ENCODE peak calls at places on chromosomes 1 and 21, in seven cellular contexts. One of them, this sample, is unnamed.

GRCh38 chr1:210234254-210234747 is 1.7 kb downstream of the SERTAD4 start:
- DNase-seq in IMR-90: no peak
- DNase-seq in esophagus squamous epithelium: no peak
- DNase-seq in A549: no peak
- DNase-seq in uterus: peak
- DNase-seq in body of pancreas: no peak
- DNase-seq in esophagus muscularis mucosa: peak
- DNase-seq in this sample: no peak

GRCh38 chr1:101239095-101240040 is 2.5 kb downstream of the S1PR1 start:
- DNase-seq in IMR-90: no peak
- DNase-seq in esophagus squamous epithelium: no peak
- DNase-seq in A549: no peak
- DNase-seq in uterus: no peak
- DNase-seq in body of pancreas: no peak
- DNase-seq in esophagus muscularis mucosa: no peak
- DNase-seq in this sample: no peak

GRCh38 chr1:94022471-94023189 is 98.3 kb downstream of the ABCA4 start:
- DNase-seq in IMR-90: peak
- DNase-seq in esophagus squamous epithelium: no peak
- DNase-seq in A549: peak
- DNase-seq in uterus: no peak
- DNase-seq in body of pancreas: no peak
- DNase-seq in esophagus muscularis mucosa: no peak
- DNase-seq in this sample: peak

GRCh38 chr1:43477716-43478115 is 24.0 kb upstream of the HYI start:
- DNase-seq in IMR-90: no peak
- DNase-seq in esophagus squamous epithelium: no peak
- DNase-seq in A549: no peak
- DNase-seq in uterus: no peak
- DNase-seq in body of pancreas: no peak
- DNase-seq in esophagus muscularis mucosa: no peak
- DNase-seq in this sample: no peak

GRCh38 chr1:232709339-232709738 is 79.4 kb upstream of the SIPA1L2 start:
- DNase-seq in IMR-90: peak
- DNase-seq in esophagus squamous epithelium: no peak
- DNase-seq in A549: no peak
- DNase-seq in uterus: peak
- DNase-seq in body of pancreas: no peak
- DNase-seq in esophagus muscularis mucosa: no peak
- DNase-seq in this sample: no peak

GRCh38 chr1:228075801-228076271 is 6.7 kb upstream of the ARF1 start:
- DNase-seq in IMR-90: no peak
- DNase-seq in esophagus squamous epithelium: no peak
- DNase-seq in A549: no peak
- DNase-seq in uterus: peak
- DNase-seq in body of pancreas: no peak
- DNase-seq in esophagus muscularis mucosa: no peak
- DNase-seq in this sample: no peak

GRCh38 chr1:114428083-114428754 is 82.8 kb downstream of the TRIM33 start:
- DNase-seq in IMR-90: peak
- DNase-seq in esophagus squamous epithelium: no peak
- DNase-seq in A549: no peak
- DNase-seq in uterus: no peak
- DNase-seq in body of pancreas: no peak
- DNase-seq in esophagus muscularis mucosa: no peak
- DNase-seq in this sample: no peak

GRCh38 chr1:166695115-166695514 is 144.2 kb upstream of the POGK start:
- DNase-seq in IMR-90: no peak
- DNase-seq in esophagus squamous epithelium: no peak
- DNase-seq in A549: no peak
- DNase-seq in uterus: no peak
- DNase-seq in body of pancreas: no peak
- DNase-seq in esophagus muscularis mucosa: no peak
- DNase-seq in this sample: no peak

GRCh38 chr1:2229921-2230700 is 2.0 kb downstream of the SKI start:
- DNase-seq in IMR-90: peak
- DNase-seq in esophagus squamous epithelium: no peak
- DNase-seq in A549: no peak
- DNase-seq in uterus: peak
- DNase-seq in body of pancreas: peak
- DNase-seq in esophagus muscularis mucosa: no peak
- DNase-seq in this sample: no peak

GRCh38 chr21:42233067-42233981 is 14.4 kb downstream of the ABCG1 start:
- DNase-seq in IMR-90: peak
- DNase-seq in esophagus squamous epithelium: no peak
- DNase-seq in A549: no peak
- DNase-seq in uterus: peak
- DNase-seq in body of pancreas: peak
- DNase-seq in esophagus muscularis mucosa: peak
- DNase-seq in this sample: no peak
- TF ChIP-seq POLR2A in IMR-90: no peak
- TF ChIP-seq POLR2A in esophagus squamous epithelium: no peak
- TF ChIP-seq POLR2A in A549: no peak
- TF ChIP-seq POLR2A in uterus: no peak
- TF ChIP-seq POLR2A in body of pancreas: no peak
- TF ChIP-seq POLR2A in esophagus muscularis mucosa: no peak
- TF ChIP-seq POLR2A in this sample: no peak

DNA sequence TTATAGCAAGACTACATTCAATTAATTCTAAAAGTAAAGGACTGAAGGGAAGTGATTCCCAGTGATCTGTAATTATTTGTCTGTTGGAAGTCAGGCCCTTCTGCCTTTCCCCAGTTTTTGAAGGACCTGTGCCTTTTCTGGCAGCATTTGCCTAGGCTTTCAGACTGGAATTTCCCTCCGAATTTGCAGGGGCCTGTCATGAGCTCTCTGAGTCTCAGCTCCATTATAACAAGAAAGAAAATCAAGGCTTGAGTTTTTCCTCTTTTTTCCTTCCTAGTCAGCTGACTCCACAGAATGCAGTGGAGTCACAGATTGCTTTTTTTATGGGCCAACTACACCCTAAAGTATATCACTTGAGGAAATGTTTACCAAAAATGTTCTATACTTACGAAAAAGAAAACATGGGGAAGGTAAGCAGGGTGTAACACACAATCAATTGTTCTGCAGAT is 1.1 kb downstream of the NR5A2 start:
- DNase-seq in IMR-90: no peak
- DNase-seq in esophagus squamous epithelium: no peak
- DNase-seq in A549: no peak
- DNase-seq in uterus: no peak
- DNase-seq in body of pancreas: peak
- DNase-seq in esophagus muscularis mucosa: no peak
- DNase-seq in this sample: no peak
- TF ChIP-seq POLR2A in IMR-90: no peak
- TF ChIP-seq POLR2A in esophagus squamous epithelium: no peak
- TF ChIP-seq POLR2A in A549: no peak
- TF ChIP-seq POLR2A in uterus: no peak
- TF ChIP-seq POLR2A in body of pancreas: no peak
- TF ChIP-seq POLR2A in esophagus muscularis mucosa: no peak
- TF ChIP-seq POLR2A in this sample: no peak

GRCh38 chr21:26050857-26051256 is 119.7 kb downstream of the APP start:
- DNase-seq in IMR-90: no peak
- DNase-seq in esophagus squamous epithelium: no peak
- DNase-seq in A549: no peak
- DNase-seq in uterus: no peak
- DNase-seq in body of pancreas: no peak
- DNase-seq in esophagus muscularis mucosa: no peak
- DNase-seq in this sample: no peak

GRCh38 chr21:26055010-26055409 is 115.6 kb downstream of the APP start:
- DNase-seq in IMR-90: no peak
- DNase-seq in esophagus squamous epithelium: no peak
- DNase-seq in A549: no peak
- DNase-seq in uterus: no peak
- DNase-seq in body of pancreas: no peak
- DNase-seq in esophagus muscularis mucosa: no peak
- DNase-seq in this sample: no peak

GRCh38 chr21:26047279-26047967 is 123.1 kb downstream of the APP start:
- DNase-seq in IMR-90: no peak
- DNase-seq in esophagus squamous epithelium: no peak
- DNase-seq in A549: no peak
- DNase-seq in uterus: no peak
- DNase-seq in body of pancreas: peak
- DNase-seq in esophagus muscularis mucosa: no peak
- DNase-seq in this sample: no peak

GRCh38 chr21:26043891-26044290 is 126.7 kb downstream of the APP start:
- DNase-seq in IMR-90: no peak
- DNase-seq in esophagus squamous epithelium: no peak
- DNase-seq in A549: no peak
- DNase-seq in uterus: no peak
- DNase-seq in body of pancreas: no peak
- DNase-seq in esophagus muscularis mucosa: no peak
- DNase-seq in this sample: no peak

GRCh38 chr21:26049803-26050202 is 120.8 kb downstream of the APP start:
- DNase-seq in IMR-90: no peak
- DNase-seq in esophagus squamous epithelium: no peak
- DNase-seq in A549: no peak
- DNase-seq in uterus: no peak
- DNase-seq in body of pancreas: no peak
- DNase-seq in esophagus muscularis mucosa: no peak
- DNase-seq in this sample: no peak
- TF ChIP-seq POLR2A in IMR-90: no peak
- TF ChIP-seq POLR2A in esophagus squamous epithelium: no peak
- TF ChIP-seq POLR2A in A549: no peak
- TF ChIP-seq POLR2A in uterus: no peak
- TF ChIP-seq POLR2A in body of pancreas: no peak
- TF ChIP-seq POLR2A in esophagus muscularis mucosa: no peak
- TF ChIP-seq POLR2A in this sample: no peak

GRCh38 chr1:221884821-221885220 is 142.9 kb upstream of the DUSP10 start:
- DNase-seq in IMR-90: peak
- DNase-seq in esophagus squamous epithelium: no peak
- DNase-seq in A549: no peak
- DNase-seq in uterus: no peak
- DNase-seq in body of pancreas: no peak
- DNase-seq in esophagus muscularis mucosa: peak
- DNase-seq in this sample: no peak

GRCh38 chr1:221887091-221887746 is 145.3 kb upstream of the DUSP10 start:
- DNase-seq in IMR-90: peak
- DNase-seq in esophagus squamous epithelium: no peak
- DNase-seq in A549: peak
- DNase-seq in uterus: peak
- DNase-seq in body of pancreas: peak
- DNase-seq in esophagus muscularis mucosa: peak
- DNase-seq in this sample: peak

GRCh38 chr1:221888218-221888617 is 146.3 kb upstream of the DUSP10 start:
- DNase-seq in IMR-90: no peak
- DNase-seq in esophagus squamous epithelium: no peak
- DNase-seq in A549: no peak
- DNase-seq in uterus: no peak
- DNase-seq in body of pancreas: no peak
- DNase-seq in esophagus muscularis mucosa: peak
- DNase-seq in this sample: no peak

GRCh38 chr1:221887758-221888157 is 145.9 kb upstream of the DUSP10 start:
- DNase-seq in IMR-90: no peak
- DNase-seq in esophagus squamous epithelium: no peak
- DNase-seq in A549: no peak
- DNase-seq in uterus: no peak
- DNase-seq in body of pancreas: no peak
- DNase-seq in esophagus muscularis mucosa: no peak
- DNase-seq in this sample: no peak

DNA sequence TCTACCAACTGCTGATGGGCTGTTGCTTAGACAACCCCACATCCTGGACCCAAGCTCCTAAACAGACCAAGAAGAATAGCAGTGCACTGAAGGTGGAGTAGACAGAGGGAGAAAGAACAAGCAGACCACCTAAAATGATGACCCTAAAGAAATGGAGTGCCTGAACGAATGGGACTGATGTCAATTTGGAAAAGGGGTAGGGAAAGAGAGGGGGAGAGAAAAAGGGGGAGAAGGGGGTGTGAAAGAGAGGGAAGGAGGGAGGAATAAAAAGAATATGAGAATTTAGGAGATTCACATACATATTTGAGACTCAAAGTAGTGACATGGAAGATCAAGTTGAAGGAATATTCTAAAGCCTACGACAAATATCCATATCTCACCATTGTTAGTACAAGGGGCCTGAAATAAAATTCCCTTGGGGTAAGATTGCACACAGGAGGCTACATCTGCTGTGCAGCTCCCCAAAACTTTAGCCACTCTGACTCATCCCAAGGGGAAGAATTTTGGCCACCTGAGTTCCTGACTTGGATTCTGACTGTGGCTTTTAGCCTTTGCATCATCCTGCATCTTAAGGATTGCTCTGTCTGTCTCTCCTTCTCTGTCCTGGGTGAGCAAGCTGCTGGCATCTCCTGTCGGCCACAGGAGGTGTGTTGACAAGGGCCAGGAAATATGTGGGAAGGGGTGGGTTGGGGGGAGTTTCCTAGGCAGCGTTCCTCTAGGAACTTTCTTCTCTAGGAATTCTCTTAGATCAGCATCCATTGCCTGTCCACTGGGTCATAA is 144.6 kb upstream of the DUSP10 start:
- DNase-seq in IMR-90: no peak
- DNase-seq in esophagus squamous epithelium: no peak
- DNase-seq in A549: peak
- DNase-seq in uterus: no peak
- DNase-seq in body of pancreas: no peak
- DNase-seq in esophagus muscularis mucosa: no peak
- DNase-seq in this sample: peak
- TF ChIP-seq POLR2A in IMR-90: no peak
- TF ChIP-seq POLR2A in esophagus squamous epithelium: no peak
- TF ChIP-seq POLR2A in A549: no peak
- TF ChIP-seq POLR2A in uterus: no peak
- TF ChIP-seq POLR2A in body of pancreas: no peak
- TF ChIP-seq POLR2A in esophagus muscularis mucosa: no peak
- TF ChIP-seq POLR2A in this sample: no peak